ENCODE peak calls at places on chromosomes 3 and 15, in six cellular contexts. One of them, this sample, is unnamed.

GRCh38 chr15:65902373-65902772 is 33.1 kb downstream of the RAB11A start:
- DNase-seq in lower leg skin: peak; percentile 89
- DNase-seq in mesothelial cell of epicardium: no peak
- DNase-seq in neural crest cell: no peak
- DNase-seq in Peyer's patch: peak; percentile 57
- DNase-seq in testis: peak; percentile 40
- DNase-seq in this sample: peak; percentile 85

GRCh38 chr3:122577409-122578028 is at the start of gene PARP15:
- DNase-seq in lower leg skin: no peak
- DNase-seq in mesothelial cell of epicardium: no peak
- DNase-seq in Peyer's patch: peak; percentile 61
- DNase-seq in testis: peak; percentile 33
- DNase-seq in neural crest cell: no peak
- DNase-seq in this sample: no peak

GRCh38 chr15:57607570-57608000 is 15.9 kb downstream of the MYZAP start:
- DNase-seq in mesothelial cell of epicardium: no peak
- DNase-seq in testis: no peak
- DNase-seq in neural crest cell: no peak
- DNase-seq in Peyer's patch: no peak
- DNase-seq in lower leg skin: no peak
- DNase-seq in this sample: peak; percentile 95

GRCh38 chr3:18499256-18499655 is 74.1 kb upstream of the SATB1 start:
- DNase-seq in Peyer's patch: peak; percentile 56
- DNase-seq in lower leg skin: no peak
- DNase-seq in testis: no peak
- DNase-seq in neural crest cell: no peak
- DNase-seq in mesothelial cell of epicardium: no peak
- DNase-seq in this sample: no peak

GRCh38 chr3:90031121-90031520 is 923.7 kb downstream of the EPHA3 start:
- DNase-seq in testis: no peak
- DNase-seq in lower leg skin: no peak
- DNase-seq in neural crest cell: no peak
- DNase-seq in Peyer's patch: no peak
- DNase-seq in mesothelial cell of epicardium: no peak
- DNase-seq in this sample: no peak

GRCh38 chr3:6172871-6173667 is 687.8 kb upstream of the GRM7 start:
- DNase-seq in lower leg skin: no peak
- DNase-seq in mesothelial cell of epicardium: no peak
- DNase-seq in testis: no peak
- DNase-seq in neural crest cell: no peak
- DNase-seq in Peyer's patch: no peak
- DNase-seq in this sample: no peak

GRCh38 chr15:91882858-91883586 is 29.5 kb downstream of the SLCO3A1 start:
- DNase-seq in neural crest cell: no peak
- DNase-seq in mesothelial cell of epicardium: no peak
- DNase-seq in testis: no peak
- DNase-seq in Peyer's patch: no peak
- DNase-seq in lower leg skin: peak; percentile 75
- DNase-seq in this sample: no peak

GRCh38 chr3:197028711-197029510 is 706 bp downstream of the MELTF start:
- DNase-seq in mesothelial cell of epicardium: no peak
- DNase-seq in lower leg skin: peak; percentile 88
- DNase-seq in Peyer's patch: no peak
- DNase-seq in neural crest cell: no peak
- DNase-seq in testis: no peak
- DNase-seq in this sample: peak; percentile 34

GRCh38 chr15:87944051-87944450 is 312.5 kb downstream of the NTRK3 start:
- DNase-seq in testis: no peak
- DNase-seq in Peyer's patch: no peak
- DNase-seq in mesothelial cell of epicardium: no peak
- DNase-seq in neural crest cell: no peak
- DNase-seq in lower leg skin: no peak
- DNase-seq in this sample: no peak

GRCh38 chr3:111585214-111585613 is 9.9 kb downstream of the ZBED2 start:
- DNase-seq in mesothelial cell of epicardium: no peak
- DNase-seq in Peyer's patch: no peak
- DNase-seq in neural crest cell: no peak
- DNase-seq in testis: no peak
- DNase-seq in lower leg skin: no peak
- DNase-seq in this sample: peak; percentile 84

GRCh38 chr3:122469659-122470058 is 45.1 kb downstream of the KPNA1 start:
- DNase-seq in neural crest cell: no peak
- DNase-seq in mesothelial cell of epicardium: no peak
- DNase-seq in Peyer's patch: no peak
- DNase-seq in lower leg skin: no peak
- DNase-seq in testis: no peak
- DNase-seq in this sample: no peak

GRCh38 chr3:112752092-112752512 is 94.6 kb downstream of the CD200R1L start:
- DNase-seq in Peyer's patch: no peak
- DNase-seq in testis: no peak
- DNase-seq in mesothelial cell of epicardium: no peak
- DNase-seq in lower leg skin: no peak
- DNase-seq in neural crest cell: no peak
- DNase-seq in this sample: no peak

GRCh38 chr3:189995129-189995528 is 125.6 kb downstream of the P3H2 start:
- DNase-seq in lower leg skin: no peak
- DNase-seq in Peyer's patch: no peak
- DNase-seq in testis: no peak
- DNase-seq in mesothelial cell of epicardium: no peak
- DNase-seq in neural crest cell: no peak
- DNase-seq in this sample: no peak

GRCh38 chr15:101675015-101675414 is 22.8 kb upstream of the TM2D3 start:
- DNase-seq in lower leg skin: no peak
- DNase-seq in testis: no peak
- DNase-seq in neural crest cell: no peak
- DNase-seq in mesothelial cell of epicardium: no peak
- DNase-seq in Peyer's patch: no peak
- DNase-seq in this sample: peak; percentile 39

GRCh38 chr15:70866982-70867644 is 13.2 kb upstream of the LARP6 start:
- DNase-seq in neural crest cell: no peak
- DNase-seq in Peyer's patch: no peak
- DNase-seq in lower leg skin: no peak
- DNase-seq in testis: no peak
- DNase-seq in mesothelial cell of epicardium: no peak
- DNase-seq in this sample: no peak

GRCh38 chr3:48678056-48678455 is 7.7 kb downstream of the NCKIPSD start:
- DNase-seq in testis: no peak
- DNase-seq in Peyer's patch: no peak
- DNase-seq in mesothelial cell of epicardium: no peak
- DNase-seq in neural crest cell: no peak
- DNase-seq in lower leg skin: no peak
- DNase-seq in this sample: no peak

GRCh38 chr15:45790325-45790943 is 155.6 kb downstream of the SQOR start:
- DNase-seq in testis: peak; percentile 64
- DNase-seq in neural crest cell: peak; percentile 20
- DNase-seq in Peyer's patch: no peak
- DNase-seq in lower leg skin: no peak
- DNase-seq in mesothelial cell of epicardium: no peak
- DNase-seq in this sample: peak; percentile 40

GRCh38 chr3:55330355-55330754 is 156.8 kb downstream of the WNT5A start:
- DNase-seq in mesothelial cell of epicardium: no peak
- DNase-seq in lower leg skin: no peak
- DNase-seq in Peyer's patch: no peak
- DNase-seq in neural crest cell: no peak
- DNase-seq in testis: no peak
- DNase-seq in this sample: peak; percentile 92

GRCh38 chr3:179454887-179455286 is 3.6 kb upstream of the GNB4 start:
- DNase-seq in Peyer's patch: no peak
- DNase-seq in lower leg skin: no peak
- DNase-seq in mesothelial cell of epicardium: no peak
- DNase-seq in neural crest cell: no peak
- DNase-seq in testis: no peak
- DNase-seq in this sample: no peak

GRCh38 chr3:37853691-37854413 is 7.8 kb upstream of the CTDSPL start:
- DNase-seq in testis: no peak
- DNase-seq in Peyer's patch: no peak
- DNase-seq in mesothelial cell of epicardium: no peak
- DNase-seq in neural crest cell: no peak
- DNase-seq in lower leg skin: peak; percentile 93
- DNase-seq in this sample: peak; percentile 94

GRCh38 chr3:16841906-16842709 is 42.6 kb upstream of the PLCL2 start:
- DNase-seq in lower leg skin: peak; percentile 88
- DNase-seq in neural crest cell: no peak
- DNase-seq in mesothelial cell of epicardium: no peak
- DNase-seq in testis: no peak
- DNase-seq in Peyer's patch: peak; percentile 89
- DNase-seq in this sample: no peak

GRCh38 chr3:113264741-113265140 is 53.4 kb downstream of the BOC start:
- DNase-seq in lower leg skin: no peak
- DNase-seq in Peyer's patch: no peak
- DNase-seq in neural crest cell: no peak
- DNase-seq in mesothelial cell of epicardium: no peak
- DNase-seq in testis: no peak
- DNase-seq in this sample: no peak

GRCh38 chr3:133944181-133944580 is 48.5 kb upstream of the RAB6B start:
- DNase-seq in neural crest cell: no peak
- DNase-seq in mesothelial cell of epicardium: no peak
- DNase-seq in testis: no peak
- DNase-seq in Peyer's patch: no peak
- DNase-seq in lower leg skin: peak; percentile 60
- DNase-seq in this sample: peak; percentile 77

GRCh38 chr3:174156200-174156599 is 702.9 kb upstream of the NAALADL2 start:
- DNase-seq in lower leg skin: no peak
- DNase-seq in neural crest cell: no peak
- DNase-seq in Peyer's patch: no peak
- DNase-seq in mesothelial cell of epicardium: no peak
- DNase-seq in testis: no peak
- DNase-seq in this sample: no peak

GRCh38 chr3:14563946-14564539 is 23.9 kb upstream of the GRIP2 start:
- DNase-seq in testis: no peak
- DNase-seq in mesothelial cell of epicardium: no peak
- DNase-seq in neural crest cell: no peak
- DNase-seq in Peyer's patch: no peak
- DNase-seq in lower leg skin: no peak
- DNase-seq in this sample: no peak

GRCh38 chr3:33884204-33884561 is 85.8 kb downstream of the PDCD6IP start:
- DNase-seq in Peyer's patch: no peak
- DNase-seq in mesothelial cell of epicardium: no peak
- DNase-seq in testis: peak; percentile 40
- DNase-seq in lower leg skin: no peak
- DNase-seq in neural crest cell: no peak
- DNase-seq in this sample: peak; percentile 37

GRCh38 chr3:78872195-78872594 is 895.6 kb downstream of the ROBO1 start:
- DNase-seq in neural crest cell: no peak
- DNase-seq in mesothelial cell of epicardium: no peak
- DNase-seq in testis: peak; percentile 71
- DNase-seq in lower leg skin: no peak
- DNase-seq in Peyer's patch: no peak
- DNase-seq in this sample: no peak

DNA sequence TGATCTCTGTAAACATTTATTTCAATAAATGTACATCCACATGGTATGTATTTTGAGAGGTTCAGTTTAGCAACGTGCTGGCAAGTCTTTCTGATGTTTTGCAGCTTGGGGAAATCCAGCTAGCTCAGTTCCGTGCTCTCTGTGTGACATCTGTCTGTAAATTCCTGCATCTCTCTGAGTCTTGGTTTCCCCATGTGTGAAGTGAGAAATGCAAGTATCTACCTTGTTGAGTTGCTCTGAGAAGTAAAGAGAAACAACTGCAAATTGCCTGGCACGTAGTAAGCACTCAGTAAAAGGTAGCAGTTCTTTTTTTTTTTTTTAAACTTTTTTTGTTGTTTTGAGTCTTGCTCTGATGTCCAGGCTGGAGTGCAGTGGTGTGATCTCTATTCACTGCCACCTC is 30.2 kb upstream of the MORF4L1 start:
- DNase-seq in mesothelial cell of epicardium: no peak
- DNase-seq in testis: no peak
- DNase-seq in lower leg skin: no peak
- DNase-seq in neural crest cell: no peak
- DNase-seq in Peyer's patch: no peak
- DNase-seq in this sample: no peak
- TF ChIP-seq CTCF in mesothelial cell of epicardium: no peak
- TF ChIP-seq CTCF in testis: no peak
- TF ChIP-seq CTCF in lower leg skin: no peak
- TF ChIP-seq CTCF in neural crest cell: no peak
- TF ChIP-seq CTCF in Peyer's patch: no peak
- TF ChIP-seq CTCF in this sample: no peak

GRCh38 chr3:124768812-124769211 is 38.6 kb downstream of the UMPS start:
- DNase-seq in Peyer's patch: no peak
- DNase-seq in testis: no peak
- DNase-seq in mesothelial cell of epicardium: no peak
- DNase-seq in lower leg skin: no peak
- DNase-seq in neural crest cell: no peak
- DNase-seq in this sample: peak; percentile 56
- TF ChIP-seq CTCF in Peyer's patch: no peak
- TF ChIP-seq CTCF in testis: no peak
- TF ChIP-seq CTCF in mesothelial cell of epicardium: no peak
- TF ChIP-seq CTCF in lower leg skin: no peak
- TF ChIP-seq CTCF in neural crest cell: no peak
- TF ChIP-seq CTCF in this sample: peak; percentile 43

DNA sequence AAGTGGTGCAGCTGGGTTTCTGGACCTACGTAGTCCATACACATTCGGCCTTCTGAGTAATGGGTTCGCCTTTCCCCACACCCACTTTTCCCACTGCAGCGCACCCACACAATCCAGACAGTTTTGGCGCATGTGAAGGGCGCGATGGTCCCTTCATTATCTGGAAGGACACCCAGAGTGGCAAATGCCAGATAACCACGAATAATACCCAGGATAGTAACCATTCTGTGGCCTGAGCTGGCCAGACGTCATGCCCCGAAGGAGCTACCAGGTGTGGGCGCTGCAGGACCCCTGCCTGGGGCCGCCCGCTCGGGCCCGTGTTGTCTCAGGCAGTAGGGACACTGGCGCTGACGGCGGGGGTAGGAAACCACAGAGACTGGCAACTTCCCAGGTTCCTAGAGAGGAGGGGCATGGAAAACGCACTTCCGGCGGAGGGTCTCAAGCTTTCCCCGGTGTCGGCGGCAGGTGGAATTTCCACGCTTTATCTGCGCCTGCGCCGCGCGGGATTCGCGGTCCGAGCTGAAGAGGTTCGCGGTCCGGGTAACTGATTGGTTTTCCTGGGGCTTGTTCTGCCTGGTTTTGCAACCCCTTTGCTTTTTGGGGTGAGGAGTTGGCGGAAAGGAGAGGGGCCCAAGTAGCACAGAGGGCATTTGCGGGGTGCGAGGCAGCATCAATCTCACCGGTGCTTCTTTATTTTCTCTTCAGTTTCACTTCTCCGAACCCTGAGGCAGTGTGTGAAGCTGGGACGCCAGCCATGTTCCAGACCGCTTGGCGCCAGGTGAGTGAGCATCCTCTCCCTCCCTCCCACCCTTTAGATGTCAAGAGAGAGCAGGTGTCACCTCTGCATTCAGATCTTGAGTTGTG is at the start of gene ZNF620:
- DNase-seq in testis: peak; percentile 90
- DNase-seq in mesothelial cell of epicardium: peak; percentile 72
- DNase-seq in Peyer's patch: peak; percentile 58
- DNase-seq in lower leg skin: peak; percentile 91
- DNase-seq in neural crest cell: peak; percentile 77
- DNase-seq in this sample: peak; percentile 48
- TF ChIP-seq CTCF in testis: no peak
- TF ChIP-seq CTCF in mesothelial cell of epicardium: no peak
- TF ChIP-seq CTCF in Peyer's patch: no peak
- TF ChIP-seq CTCF in lower leg skin: no peak
- TF ChIP-seq CTCF in neural crest cell: peak; percentile 53
- TF ChIP-seq CTCF in this sample: no peak

GRCh38 chr3:65569845-65570405 is 468.8 kb downstream of the MAGI1 start:
- DNase-seq in lower leg skin: no peak
- DNase-seq in neural crest cell: no peak
- DNase-seq in Peyer's patch: no peak
- DNase-seq in mesothelial cell of epicardium: no peak
- DNase-seq in testis: no peak
- DNase-seq in this sample: no peak
- TF ChIP-seq CTCF in lower leg skin: no peak
- TF ChIP-seq CTCF in neural crest cell: peak; percentile 55
- TF ChIP-seq CTCF in Peyer's patch: no peak
- TF ChIP-seq CTCF in mesothelial cell of epicardium: peak; percentile 35
- TF ChIP-seq CTCF in testis: no peak
- TF ChIP-seq CTCF in this sample: peak; percentile 17

This sample was measured in MCF 10A.